ENCODE peak calls at places on chromosomes 1 and 21, in six cellular contexts. H is AG09309, W is AG04450, U is Caco-2, F is fibroblast of lung, O is foreskin fibroblast. B is an unnamed sample.

GRCh38 chr21:43890042-43890441 is 25.0 kb downstream of the AGPAT3 start:
- DNase-seq in H (no peak), W (no peak), U (no peak), F (no peak), O (no peak), B (no peak)

GRCh38 chr21:45352621-45353125 is 52.3 kb upstream of the COL18A1 start:
- DNase-seq in H (no peak), W (no peak), U (no peak), F (no peak), O (no peak), B (no peak)

GRCh38 chr1:113904292-113904673 is 316 bp downstream of the AP4B1 start:
- DNase-seq in H (no peak), W (no peak), U (no peak), F (no peak), O (no peak), B (no peak)

GRCh38 chr1:55506686-55507577 is 291.8 kb upstream of the USP24 start:
- DNase-seq in H (peak; percentile 37), W (no peak), U (no peak), F (peak; percentile 26), O (peak; percentile 31), B (no peak)

GRCh38 chr1:182680901-182681300 is 3.5 kb downstream of the RGS8 start:
- DNase-seq in H (no peak), W (no peak), U (peak; percentile 51), F (peak; percentile 14), O (no peak), B (no peak)

GRCh38 chr1:246107516-246108277 is 399.4 kb downstream of the SMYD3 start:
- DNase-seq in H (no peak), W (peak; percentile 16), U (no peak), F (peak; percentile 85), O (no peak), B (peak; percentile 83)

GRCh38 chr1:9293512-9294439 is 1.1 kb downstream of the SPSB1 start:
- DNase-seq in H (no peak), W (no peak), U (no peak), F (peak; percentile 67), O (peak; percentile 23), B (no peak)

GRCh38 chr1:26047278-26047874 is 1.5 kb upstream of the SLC30A2 start:
- DNase-seq in H (no peak), W (no peak), U (no peak), F (no peak), O (no peak), B (no peak)

GRCh38 chr21:38468989-38469388 is 29.3 kb downstream of the ERG start:
- DNase-seq in H (no peak), W (no peak), U (no peak), F (no peak), O (no peak), B (no peak)

GRCh38 chr1:87816646-87817045 is 488.0 kb downstream of the LMO4 start:
- DNase-seq in H (no peak), W (no peak), U (no peak), F (no peak), O (no peak), B (no peak)

GRCh38 chr1:155022927-155023236 is 10.7 kb downstream of the DCST2 start:
- DNase-seq in H (no peak), W (no peak), U (no peak), F (no peak), O (no peak), B (no peak)

GRCh38 chr21:45888361-45889009 is 93.1 kb upstream of the COL6A1 start:
- DNase-seq in H (no peak), W (no peak), U (peak; percentile 12), F (no peak), O (no peak), B (no peak)

GRCh38 chr1:225842074-225842473 is 32.1 kb downstream of the EPHX1 start:
- DNase-seq in H (no peak), W (no peak), U (no peak), F (no peak), O (no peak), B (no peak)

GRCh38 chr1:47848985-47849610 is 148.1 kb downstream of the TRABD2B start:
- DNase-seq in H (no peak), W (no peak), U (no peak), F (no peak), O (no peak), B (no peak)

GRCh38 chr1:160211010-160211790 is 6.0 kb downstream of the PEA15 start:
- DNase-seq in H (no peak), W (no peak), U (no peak), F (peak; percentile 31), O (no peak), B (no peak)

GRCh38 chr21:15010645-15011044 is 54.2 kb downstream of the NRIP1 start:
- DNase-seq in H (no peak), W (no peak), U (no peak), F (peak; percentile 81), O (no peak), B (no peak)

GRCh38 chr1:69421286-69421685 is 146.4 kb upstream of the LRRC7 start:
- DNase-seq in H (no peak), W (no peak), U (no peak), F (peak; percentile 62), O (no peak), B (peak; percentile 26)

GRCh38 chr1:8880068-8880676 is 1.7 kb upstream of the ENO1 start:
- DNase-seq in H (peak; percentile 99), W (peak; percentile 78), U (peak; percentile 67), F (peak; percentile 97), O (peak; percentile 93), B (peak; percentile 90)

DNA sequence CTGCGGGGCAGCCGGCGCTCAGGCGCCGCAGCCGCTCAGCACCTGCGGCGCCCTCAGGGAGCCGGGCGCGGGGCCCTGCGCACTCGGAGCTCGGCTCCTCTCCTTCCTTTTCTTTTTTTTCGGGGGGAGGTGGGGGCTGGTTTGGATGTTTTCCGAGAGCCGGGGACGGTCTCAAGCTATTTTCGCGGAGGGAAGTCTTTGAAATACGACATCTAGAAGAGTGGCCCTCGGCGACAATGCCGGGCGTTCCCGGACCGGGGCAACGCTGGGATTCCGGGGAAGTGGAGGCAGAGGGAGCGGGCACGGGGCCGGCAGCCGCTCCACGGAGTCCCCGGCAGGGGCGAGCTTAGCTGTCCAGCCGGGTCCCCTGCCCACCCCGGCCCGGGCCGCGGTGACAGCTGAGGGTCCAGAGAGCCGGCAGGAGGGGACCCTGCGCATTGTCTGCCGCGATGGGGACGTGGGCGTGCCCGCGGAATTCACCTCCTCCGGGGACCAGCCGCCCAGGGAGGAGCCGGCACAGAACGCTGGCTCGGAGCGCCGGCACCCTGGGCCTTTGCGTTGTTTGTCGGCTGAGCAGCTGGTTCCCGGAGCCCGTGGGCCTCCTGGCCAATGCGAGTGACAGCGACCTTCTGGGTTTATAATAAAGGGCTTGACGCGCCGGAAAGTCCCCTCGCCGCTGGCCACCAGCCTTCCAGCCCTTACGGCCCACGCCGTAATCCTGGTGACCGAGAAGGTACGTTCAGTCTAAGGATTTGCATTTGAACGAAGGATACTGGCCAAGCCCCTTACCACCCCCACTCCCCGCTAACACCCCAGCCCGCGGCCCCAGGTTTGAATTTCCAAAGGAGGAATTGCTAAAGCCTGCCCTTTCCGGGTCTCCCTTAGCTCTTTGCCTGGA is 582 bp downstream of the SLC37A1 start:
- DNase-seq in H (no peak), W (no peak), U (no peak), F (peak; percentile 24), O (no peak), B (no peak)
- H3K4me3 ChIP-seq in H (peak overlapping the region; percentile 43), W (peak overlapping the region; percentile 37), U (peak overlapping the region; percentile 76), F (peak overlapping the region; percentile 61), O (peak overlapping the region; percentile 57), B (peak overlapping the region; percentile 54)

DNA sequence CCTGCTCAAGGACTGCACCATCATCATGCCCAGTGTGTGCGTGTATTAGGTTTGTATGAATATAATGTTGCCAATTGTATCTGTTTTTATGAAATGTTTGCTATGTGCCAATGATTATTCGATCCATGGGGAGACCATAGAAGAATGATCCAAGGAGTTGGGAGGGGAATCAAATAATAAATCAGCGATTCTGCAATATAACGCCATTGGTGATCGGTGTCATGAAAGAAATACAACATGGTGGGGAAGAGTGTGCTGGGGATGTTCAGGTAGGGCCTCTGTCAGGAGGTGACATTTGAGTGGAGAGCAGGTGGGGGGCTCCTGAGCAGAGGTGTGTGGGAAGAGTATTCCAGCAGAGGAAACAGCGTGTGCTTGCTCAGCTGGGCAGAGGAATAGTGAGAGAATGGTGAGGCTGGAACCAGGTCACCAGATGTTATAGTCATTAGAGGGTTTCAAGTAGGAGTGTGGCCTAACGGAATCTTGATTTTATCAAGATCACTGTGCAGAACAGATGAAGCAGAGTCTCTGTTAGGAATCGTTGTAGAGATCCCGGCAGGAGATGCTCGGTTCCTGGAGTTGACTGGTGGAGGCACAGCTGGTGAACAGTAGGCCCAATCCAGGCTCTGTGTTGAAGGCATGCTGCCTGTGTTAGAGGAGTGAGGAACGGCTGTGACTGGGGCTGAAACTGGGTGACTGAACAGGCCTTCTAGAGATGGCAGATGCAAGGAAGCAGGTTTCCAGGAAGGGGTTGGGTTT is 2.9 kb upstream of the ZNF496 start:
- DNase-seq in H (no peak), W (no peak), U (no peak), F (no peak), O (no peak), B (no peak)
- TF ChIP-seq CTCF in H (no peak), W (no peak), U (no peak), F (no peak), O (no peak), B (no peak)

GRCh38 chr1:1168156-1168450 is 5.6 kb upstream of the TTLL10 start:
- DNase-seq in H (no peak), W (no peak), U (no peak), F (no peak), O (no peak), B (no peak)

GRCh38 chr1:1168451-1169411 is 4.9 kb upstream of the TTLL10 start:
- DNase-seq in H (no peak), W (no peak), U (peak; percentile 29), F (no peak), O (no peak), B (no peak)

GRCh38 chr1:1166642-1167415 is 6.9 kb upstream of the TTLL10 start:
- DNase-seq in H (no peak), W (no peak), U (no peak), F (no peak), O (no peak), B (no peak)

GRCh38 chr1:1165900-1166421 is 7.7 kb upstream of the TTLL10 start:
- DNase-seq in H (no peak), W (no peak), U (no peak), F (no peak), O (no peak), B (no peak)

DNA sequence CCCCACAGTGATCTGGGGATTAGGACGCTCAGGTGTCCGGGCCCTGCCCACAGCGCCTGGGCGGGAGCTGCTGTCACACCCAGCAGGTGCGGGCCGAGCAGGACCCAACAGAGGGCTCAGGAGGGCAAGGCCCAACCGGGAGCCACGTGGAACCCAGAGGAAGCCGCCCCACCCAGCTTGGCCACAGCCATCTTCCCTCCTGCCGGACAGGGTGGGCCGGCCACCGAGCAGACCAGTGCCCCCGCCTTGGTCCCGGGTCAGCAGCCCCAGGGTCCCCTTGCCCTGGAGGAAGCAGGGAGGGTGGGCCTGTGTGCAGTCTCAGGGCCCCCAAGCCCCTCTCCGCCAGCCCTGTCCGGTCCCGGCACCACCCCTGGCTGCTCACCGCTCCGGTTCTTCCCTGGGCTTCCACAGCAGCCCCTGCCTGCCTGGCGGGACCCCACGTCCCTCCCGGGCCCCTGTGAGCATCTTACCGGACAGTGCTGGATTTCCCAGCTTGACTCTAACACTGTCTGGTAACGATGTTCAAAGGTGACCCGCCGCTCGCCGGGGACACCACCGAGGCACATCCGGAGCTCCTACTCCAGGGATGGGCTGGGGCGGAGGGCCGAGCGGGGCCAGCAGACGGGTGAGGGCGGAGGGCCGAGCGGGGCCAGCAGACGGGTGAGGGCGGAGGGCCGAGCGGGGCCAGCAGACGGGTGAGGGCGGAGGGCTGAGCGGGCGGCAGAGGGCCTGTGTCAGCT is 6.1 kb upstream of the TTLL10 start:
- DNase-seq in H (no peak), W (no peak), U (no peak), F (no peak), O (no peak), B (no peak)
- H3K4me3 ChIP-seq in H (no peak overlapping the region), W (no peak overlapping the region), U (no peak overlapping the region), F (no peak overlapping the region), O (no peak overlapping the region), B (no peak overlapping the region)

GRCh38 chr21:42154237-42155044 is 64.5 kb upstream of the ABCG1 start:
- DNase-seq in H (no peak), W (no peak), U (no peak), F (no peak), O (no peak), B (no peak)
- TF ChIP-seq CTCF in H (no peak), W (no peak), U (no peak), F (no peak), O (no peak), B (no peak)